ENCODE peak calls at places on chromosome 22, in nine cellular contexts. W is effector CD4-positive, alpha-beta T cell; Y is esophagus squamous epithelium; U is amniotic stem cell; T is HuH-7; C is activated CD4-positive, alpha-beta memory T cell treated with anti-CD3 and anti-CD28 coated beads, Interleukin-2, amount 10 ng/mL, durations not matched to agents 7 days and 5 days; Z is activated T-cell treated with anti-CD3 and anti-CD28 coated beads for 1 hour; A is lung microvascular endothelial cell; H is HCEC 1CT. X is an unnamed sample.

GRCh38 chr22:31178859-31179258 is 18.9 kb downstream of the RNF185 start:
- DNase-seq in W (no peak), Y (no peak), U (no peak), T (no peak), C (no peak), Z (no peak), A (no peak), H (no peak), X (no peak)

GRCh38 chr22:19598054-19598855 is 74.0 kb upstream of the CLDN5 start:
- DNase-seq in W (no peak), Y (no peak), U (no peak), T (no peak), C (peak; percentile 38), Z (no peak), A (no peak), H (no peak), X (no peak)

GRCh38 chr22:47767403-47767802 is 1005.0 kb downstream of the TBC1D22A start:
- DNase-seq in W (no peak), Y (no peak), U (no peak), T (no peak), C (no peak), Z (no peak), A (no peak), H (no peak), X (no peak)

GRCh38 chr22:25942989-25943411 is 201.0 kb downstream of the MYO18B start:
- DNase-seq in W (no peak), Y (no peak), U (no peak), T (no peak), C (no peak), Z (no peak), A (no peak), H (no peak), X (no peak)

GRCh38 chr22:40325315-40325714 is 21.0 kb upstream of the ADSL start:
- DNase-seq in W (peak; percentile 62), Y (no peak), U (no peak), T (no peak), C (peak; percentile 61), Z (peak; percentile 39), A (no peak), H (no peak), X (no peak)

GRCh38 chr22:49753961-49754673 is 73.6 kb downstream of the BRD1 start:
- DNase-seq in W (no peak), Y (no peak), U (no peak), T (no peak), C (no peak), Z (no peak), A (no peak), H (no peak), X (no peak)

GRCh38 chr22:34334893-34335292 is 414.6 kb upstream of the LARGE1 start:
- DNase-seq in W (no peak), Y (no peak), U (no peak), T (no peak), C (no peak), Z (no peak), A (no peak), H (no peak), X (no peak)

GRCh38 chr22:42635531-42635930 is 4.9 kb downstream of the ATP5MGL start:
- DNase-seq in W (no peak), Y (no peak), U (peak; percentile 85), T (no peak), C (no peak), Z (no peak), A (peak; percentile 76), H (peak; percentile 87), X (peak; percentile 60)

GRCh38 chr22:22748297-22748743 is 103.9 kb downstream of the GGTLC2 start:
- DNase-seq in W (peak; percentile 19), Y (no peak), U (peak; percentile 16), T (peak; percentile 44), C (peak; percentile 54), Z (no peak), A (peak; percentile 55), H (peak; percentile 42), X (peak; percentile 23)

GRCh38 chr22:20429254-20430100 is 8.1 kb downstream of the SCARF2 start:
- DNase-seq in W (peak; percentile 76), Y (no peak), U (no peak), T (no peak), C (peak; percentile 87), Z (peak; percentile 75), A (no peak), H (no peak), X (no peak)

X was measured in RKO.